ENCODE peak calls at places on chromosomes 4 and X, in five cellular contexts. M is nephron progenitor cell, Z is lung, L is choroid plexus epithelial cell, W is fibroblast of mammary gland. S is an unnamed sample.

GRCh38 chr4:90095000-90095399 is 32.2 kb upstream of the CCSER1 start:
- DNase-seq in Z (no peak), W (no peak), M (no peak), L (no peak), S (no peak)

GRCh38 chr4:84852081-84852480 is 114.4 kb downstream of the WDFY3 start:
- DNase-seq in W (peak; percentile 22), M (no peak), Z (no peak), L (peak; percentile 16), S (no peak)

GRCh38 chrX:74578137-74578536 is 36.3 kb downstream of the RLIM start:
- DNase-seq in M (no peak), W (no peak), Z (no peak), L (no peak), S (no peak)

GRCh38 chr4:21134994-21135393 is 434.7 kb downstream of the PACRGL start:
- DNase-seq in W (peak; percentile 31), M (no peak), L (peak; percentile 16), Z (no peak), S (no peak)

GRCh38 chr4:100348472-100348871 is 158.2 kb upstream of the DDIT4L start:
- DNase-seq in M (no peak), Z (no peak), L (peak; percentile 79), W (peak; percentile 82), S (no peak)

GRCh38 chr4:53489279-53489889 is 101.9 kb downstream of the LNX1 start:
- DNase-seq in Z (no peak), M (no peak), L (peak; percentile 47), W (peak; percentile 87), S (no peak)

GRCh38 chr4:75499900-75500299 is 14.3 kb downstream of the RCHY1 start:
- DNase-seq in Z (no peak), W (no peak), M (no peak), L (no peak), S (no peak)

GRCh38 chr4:73589887-73590801 is 30.1 kb downstream of the RASSF6 start:
- DNase-seq in W (no peak), Z (no peak), M (no peak), L (no peak), S (no peak)

GRCh38 chrX:79138658-79139241 is 5.7 kb upstream of the GPR174 start:
- DNase-seq in Z (no peak), W (no peak), L (no peak), M (no peak), S (no peak)

GRCh38 chr4:23279377-23279988 is 586.7 kb downstream of the GBA3 start:
- DNase-seq in M (no peak), Z (no peak), L (peak; percentile 0), W (peak; percentile 0), S (no peak)

GRCh38 chrX:111447298-111447697 is 35.3 kb upstream of the DCX start:
- DNase-seq in W (peak; percentile 25), M (peak; percentile 58), L (peak; percentile 6), Z (no peak), S (peak; percentile 54)

GRCh38 chrX:131677655-131678628 is 134.1 kb downstream of the OR13H1 start:
- DNase-seq in L (peak; percentile 33), Z (no peak), M (peak; percentile 78), W (peak; percentile 29), S (peak; percentile 49)

DNA sequence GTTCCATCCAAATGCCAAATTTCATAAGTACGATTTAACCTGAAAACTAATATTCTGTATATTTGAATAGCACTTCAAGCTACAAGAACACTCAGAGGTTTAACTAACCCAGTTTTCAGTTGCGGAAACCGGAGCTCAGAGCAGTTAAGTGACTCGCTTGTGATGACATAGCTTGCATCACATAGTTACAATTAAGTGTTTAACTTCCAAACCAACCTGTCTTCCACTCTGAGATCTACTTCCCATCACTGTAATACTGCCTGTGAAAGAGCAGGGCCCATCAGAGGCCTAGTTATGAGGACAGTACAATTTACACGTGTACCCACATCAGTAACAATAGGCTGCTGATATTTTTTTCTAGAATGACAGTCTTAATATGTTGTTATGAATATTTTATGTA is 120.3 kb downstream of the MAD2L1 start:
- DNase-seq in L (peak; percentile 14), W (peak; percentile 1), M (no peak), Z (no peak), S (no peak)
- TF ChIP-seq CTCF in L (no peak), W (no peak), M (no peak), Z (no peak), S (no peak)

GRCh38 chrX:20063153-20063552 is 53.6 kb downstream of the MAP7D2 start:
- DNase-seq in M (no peak), L (no peak), W (no peak), Z (no peak), S (no peak)

GRCh38 chrX:20060961-20061868 is 55.5 kb downstream of the MAP7D2 start:
- DNase-seq in L (no peak), M (no peak), W (no peak), Z (no peak), S (peak; percentile 16)

GRCh38 chrX:20061869-20062254 is 54.8 kb downstream of the MAP7D2 start:
- DNase-seq in M (no peak), W (peak; percentile 48), Z (no peak), L (peak; percentile 81), S (no peak)

GRCh38 chrX:20066968-20067708 is 49.6 kb downstream of the MAP7D2 start:
- DNase-seq in W (peak; percentile 66), M (no peak), Z (no peak), L (peak; percentile 81), S (no peak)

GRCh38 chrX:20063716-20064351 is 52.9 kb downstream of the MAP7D2 start:
- DNase-seq in L (no peak), W (peak; percentile 10), M (no peak), Z (no peak), S (no peak)
- TF ChIP-seq CTCF in L (peak; percentile 49), W (peak; percentile 37), M (no peak), Z (no peak), S (no peak)

GRCh38 chrX:134158821-134159512 is 78.0 kb upstream of the CCDC160 start:
- DNase-seq in M (no peak), W (no peak), L (no peak), Z (no peak), S (no peak)

GRCh38 chrX:134167804-134168203 is 69.2 kb upstream of the CCDC160 start:
- DNase-seq in Z (no peak), M (no peak), L (no peak), W (no peak), S (no peak)

GRCh38 chrX:134162032-134162431 is 75.0 kb upstream of the CCDC160 start:
- DNase-seq in Z (no peak), L (no peak), M (no peak), W (no peak), S (no peak)

GRCh38 chrX:134161162-134161561 is 75.8 kb upstream of the CCDC160 start:
- DNase-seq in M (no peak), W (no peak), Z (no peak), L (no peak), S (no peak)

DNA sequence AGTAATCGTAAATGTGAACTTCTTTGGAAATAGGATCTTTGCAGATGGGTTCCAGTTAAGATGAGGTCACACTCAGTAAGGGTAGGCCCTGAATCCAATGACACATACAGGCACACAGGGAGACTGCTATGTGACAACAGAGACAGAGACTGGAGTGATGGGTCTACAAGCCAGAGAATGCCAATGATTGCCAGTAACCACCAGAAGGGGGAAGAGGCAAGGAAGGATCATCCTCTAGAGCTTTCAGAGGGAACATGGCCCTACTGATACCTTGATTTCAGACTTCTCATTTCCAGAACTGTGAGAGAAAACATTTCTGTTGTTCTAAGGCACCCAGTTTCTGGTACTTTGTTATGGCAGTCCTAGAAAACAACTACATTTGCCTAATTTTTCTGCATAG is 73.1 kb upstream of the CCDC160 start:
- DNase-seq in W (no peak), Z (no peak), L (no peak), M (no peak), S (no peak)
- TF ChIP-seq CTCF in W (no peak), Z (no peak), L (no peak), M (no peak), S (no peak)

DNA sequence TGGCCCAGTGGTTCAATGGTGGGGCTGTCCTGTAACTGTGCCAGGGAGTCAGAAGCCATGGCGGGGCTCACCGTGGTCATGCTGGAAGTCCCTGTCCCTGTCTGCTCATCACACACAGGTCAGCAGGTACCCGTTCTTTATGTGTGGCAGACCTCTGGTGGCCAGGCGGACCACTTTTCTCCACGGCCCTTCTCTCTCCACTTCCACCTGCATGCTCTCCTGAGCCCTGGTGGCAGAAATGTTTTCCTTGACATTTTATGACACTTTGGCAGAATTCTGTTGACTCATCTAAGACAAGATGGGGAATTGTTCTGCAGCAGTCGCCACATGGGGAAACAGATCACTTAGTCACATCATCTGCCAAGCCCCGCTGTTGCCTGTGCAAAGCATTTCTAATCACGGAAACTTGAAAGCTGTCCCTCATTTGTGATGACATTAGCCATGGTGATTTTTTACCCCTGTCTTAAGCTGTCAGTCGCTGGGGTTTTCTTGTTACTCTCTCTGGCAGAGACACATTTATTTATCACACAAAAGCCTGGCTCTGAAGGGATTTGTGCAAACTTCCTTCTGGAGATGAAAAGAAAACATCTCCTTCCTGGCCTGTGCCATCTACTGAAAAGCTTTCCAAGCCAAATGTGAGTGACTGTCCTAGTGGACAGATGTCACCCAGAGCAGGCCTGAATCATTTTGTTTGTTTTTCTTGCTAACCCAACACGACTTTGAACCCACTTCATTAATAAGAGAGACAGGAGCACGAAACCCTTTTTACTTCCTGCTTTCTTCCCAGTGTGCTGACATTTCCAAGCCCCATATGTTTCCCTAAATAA is 38.8 kb upstream of the STIM2 start:
- DNase-seq in L (no peak), W (no peak), Z (no peak), M (no peak), S (no peak)
- TF ChIP-seq CTCF in L (no peak), W (no peak), Z (no peak), M (no peak), S (no peak)